ENCODE peak calls at places on chromosomes 12 and 14, in four cellular contexts. L is aorta, I is fibroblast of lung, M is uterus. Y is an unnamed sample. For H3K4me1, the result is how much of the 10 kb centered on the place peaks cover.

GRCh38 chr12:98419795-98420402 is 95.5 kb upstream of the TMPO start:
- DNase-seq in L (no peak), I (no peak), M (no peak), Y (no peak)

GRCh38 chr12:22670762-22671161 is 45.8 kb downstream of the ETNK1 start:
- DNase-seq in I (peak), L (no peak), M (no peak), Y (no peak)

GRCh38 chr14:100761481-100761880 is 34.8 kb downstream of the DLK1 start:
- DNase-seq in L (no peak), I (peak), M (no peak), Y (no peak)

GRCh38 chr14:106844608-106845285 is 1318.4 kb downstream of the TMEM121 start:
- DNase-seq in I (no peak), M (peak), L (peak), Y (peak)

GRCh38 chr14:53549956-53550355 is 396.8 kb upstream of the DDHD1 start:
- DNase-seq in I (no peak), L (no peak), M (no peak), Y (no peak)

GRCh38 chr12:5480218-5480952 is 48.5 kb downstream of the NTF3 start:
- DNase-seq in I (peak), L (no peak), M (no peak), Y (no peak)

GRCh38 chr12:100733817-100734593 is 60.6 kb upstream of the ANO4 start:
- DNase-seq in L (no peak), I (peak), M (no peak), Y (no peak)

GRCh38 chr12:28550757-28551381 is 360.6 kb downstream of the CCDC91 start:
- DNase-seq in I (peak), L (no peak), M (no peak), Y (no peak)

GRCh38 chr14:74911704-74912103 is 11.4 kb downstream of the RPS6KL1 start:
- DNase-seq in I (no peak), L (no peak), M (no peak), Y (no peak)

GRCh38 chr14:96187216-96188050 is 17.2 kb upstream of the BDKRB2 start:
- DNase-seq in L (no peak), I (peak), M (no peak), Y (no peak)

GRCh38 chr12:69097619-69098368 is 141.6 kb upstream of the CPSF6 start:
- DNase-seq in I (no peak), M (no peak), L (no peak), Y (no peak)

GRCh38 chr12:52992699-52993557 is 13.3 kb upstream of the EIF4B start:
- DNase-seq in L (no peak), I (no peak), M (no peak), Y (no peak)

GRCh38 chr12:94140556-94140955 is 7.8 kb upstream of the PLXNC1 start:
- DNase-seq in I (no peak), M (no peak), L (no peak), Y (no peak)

GRCh38 chr14:33052899-33053400 is 114.3 kb downstream of the NPAS3 start:
- DNase-seq in L (no peak), I (no peak), M (no peak), Y (no peak)

GRCh38 chr12:12024958-12025682 is 45.6 kb upstream of the BCL2L14 start:
- DNase-seq in I (no peak), M (no peak), L (no peak), Y (no peak)

GRCh38 chr12:60123443-60124000 is 527.7 kb downstream of the SLC16A7 start:
- DNase-seq in L (no peak), I (peak), M (no peak), Y (no peak)

GRCh38 chr14:58871972-58872530 is 234.3 kb downstream of the DACT1 start:
- DNase-seq in M (no peak), I (peak), L (no peak), Y (no peak)

GRCh38 chr12:14048949-14049545 is 67.6 kb upstream of the GRIN2B start:
- DNase-seq in M (no peak), I (no peak), L (no peak), Y (no peak)

GRCh38 chr14:75223664-75224154 is 47.3 kb upstream of the TMED10 start:
- DNase-seq in I (no peak), M (no peak), L (peak), Y (no peak)

GRCh38 chr12:89085421-89085820 is 266.9 kb downstream of the DUSP6 start:
- DNase-seq in M (no peak), I (no peak), L (no peak), Y (no peak)

GRCh38 chr12:89082354-89082753 is 269.9 kb downstream of the DUSP6 start:
- DNase-seq in L (no peak), M (no peak), I (no peak), Y (no peak)

GRCh38 chr12:89087149-89087834 is 265.0 kb downstream of the DUSP6 start:
- DNase-seq in L (no peak), M (no peak), I (no peak), Y (no peak)

GRCh38 chr12:89083491-89083890 is 268.8 kb downstream of the DUSP6 start:
- DNase-seq in M (no peak), I (no peak), L (no peak), Y (no peak)

GRCh38 chr12:89084751-89085150 is 267.6 kb downstream of the DUSP6 start:
- DNase-seq in M (no peak), L (no peak), I (peak), Y (no peak)
- H3K4me1 ChIP-seq in M (under half), L (under half), I (under half), Y (under half)

DNA sequence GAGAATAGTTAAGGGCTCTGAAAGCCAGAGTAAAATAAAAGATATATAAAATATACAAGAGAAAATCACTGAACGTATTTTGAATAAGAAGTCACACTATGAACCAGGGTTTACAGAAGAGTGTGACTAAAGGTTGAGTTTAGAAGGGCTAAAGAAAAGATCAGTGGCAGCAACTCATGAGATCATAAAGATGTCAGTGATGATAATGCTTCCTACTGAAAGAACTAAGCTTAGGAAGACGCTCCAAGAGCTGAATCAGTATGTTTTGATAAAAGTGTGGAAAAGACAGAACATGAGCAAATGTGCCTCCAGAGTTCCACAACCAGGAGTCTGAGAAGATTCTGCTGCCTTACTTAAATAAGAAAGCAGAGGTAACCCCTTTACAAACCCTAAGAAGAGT is 74.6 kb downstream of the KITLG start:
- DNase-seq in L (no peak), I (no peak), M (no peak), Y (no peak)
- H3K4me1 ChIP-seq in L (under half), I (under half), M (under half), Y (under half)

DNA sequence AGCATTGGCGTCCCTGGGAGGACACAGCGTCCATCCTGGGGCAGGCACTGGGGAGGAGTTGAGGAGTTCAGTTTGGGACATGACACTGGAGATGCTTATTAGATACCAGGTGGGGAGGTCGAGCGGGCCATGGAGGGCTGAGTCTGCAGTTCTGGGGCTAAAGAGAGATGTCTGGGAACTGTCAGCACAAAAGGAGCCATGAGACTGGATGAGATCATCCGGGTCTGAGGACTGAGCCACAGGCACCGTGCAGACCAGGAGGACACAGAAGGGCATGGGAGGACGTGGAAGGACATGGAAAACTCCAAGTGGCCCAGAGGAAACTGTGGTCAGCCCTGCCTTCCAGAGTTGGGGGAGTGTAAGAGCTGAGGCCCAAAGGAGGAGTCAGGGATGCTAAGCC is 92.6 kb downstream of the LGMN start:
- DNase-seq in M (no peak), I (no peak), L (peak), Y (no peak)
- H3K4me1 ChIP-seq in M (under half), I (under half), L (under half), Y (under half)

GRCh38 chr14:81523016-81523415 is 10.6 kb downstream of the SEL1L start:
- DNase-seq in M (no peak), I (no peak), L (no peak), Y (no peak)

GRCh38 chr14:81521356-81521755 is 12.3 kb downstream of the SEL1L start:
- DNase-seq in L (no peak), I (no peak), M (no peak), Y (no peak)

GRCh38 chr14:81516941-81517797 is 16.5 kb downstream of the SEL1L start:
- DNase-seq in M (peak), L (no peak), I (peak), Y (no peak)

GRCh38 chr14:81519200-81519998 is 14.3 kb downstream of the SEL1L start:
- DNase-seq in I (no peak), M (no peak), L (no peak), Y (no peak)

DNA sequence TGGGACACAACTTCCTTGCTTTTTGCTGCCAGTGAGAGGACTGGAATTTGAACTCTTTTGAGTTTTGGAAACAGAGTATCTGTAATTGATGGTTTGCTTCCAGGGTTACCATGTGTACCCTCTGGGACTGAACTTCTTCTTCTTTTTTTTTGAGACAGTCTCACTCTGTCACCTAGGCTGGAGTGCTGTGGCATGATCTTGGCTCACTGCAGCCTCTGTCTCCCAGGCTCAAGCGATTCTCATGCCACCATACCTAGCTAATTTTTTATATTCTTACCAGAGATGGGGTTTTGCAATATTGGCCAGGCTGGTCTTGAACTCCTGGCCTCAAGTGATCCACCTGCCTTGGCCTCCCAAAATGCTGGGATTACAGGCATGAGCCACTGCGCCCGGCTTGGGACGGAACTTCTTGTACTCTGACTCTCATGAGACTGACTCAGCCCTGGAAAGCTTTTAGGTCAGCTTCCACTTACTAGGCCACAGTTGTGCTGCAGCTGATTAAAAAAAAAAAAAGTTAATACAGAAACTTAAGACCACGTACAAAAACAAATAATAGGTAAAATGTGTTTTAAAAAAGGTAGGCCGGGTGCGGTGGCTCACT is 15.8 kb downstream of the SEL1L start:
- DNase-seq in M (peak), L (peak), I (peak), Y (no peak)
- H3K4me1 ChIP-seq in M (under half), L (under half), I (under half), Y (under half)

DNA sequence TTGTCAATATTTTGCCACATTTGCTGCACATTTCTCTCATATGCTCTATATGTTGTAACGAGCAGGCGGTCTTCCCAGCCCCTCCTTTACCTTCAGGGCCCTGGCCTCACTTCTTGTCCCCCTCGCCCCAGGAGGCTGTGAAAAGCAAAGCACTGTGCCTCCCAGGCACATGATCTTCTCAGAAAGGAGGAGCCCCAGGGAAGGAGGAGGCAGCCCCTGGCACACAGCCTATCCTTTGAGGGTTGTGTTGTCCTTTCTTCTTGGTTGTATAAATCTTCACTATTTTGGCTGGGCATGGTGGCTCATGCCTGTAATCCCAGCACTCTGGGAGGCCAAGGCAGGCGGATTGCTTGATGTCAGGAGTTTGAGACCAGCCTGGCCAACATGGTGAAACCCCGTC is 77.0 kb downstream of the PPP2R5C start:
- DNase-seq in M (no peak), I (no peak), L (no peak), Y (no peak)
- H3K4me1 ChIP-seq in M (under half), I (under half), L (under half), Y (under half)

GRCh38 chr12:89376202-89376529 is 23.9 kb upstream of the DUSP6 start:
- DNase-seq in L (no peak), I (no peak), M (no peak), Y (no peak)
- H3K4me1 ChIP-seq in L (under half), I (under half), M (under half), Y (under half)

GRCh38 chr12:48973992-48974673 is 2.6 kb upstream of the WNT10B start:
- DNase-seq in M (no peak), I (peak), L (peak), Y (no peak)

GRCh38 chr12:48972213-48973021 is 882 bp upstream of the WNT10B start:
- DNase-seq in L (no peak), I (peak), M (no peak), Y (no peak)

GRCh38 chr12:48970702-48971334 is 717 bp downstream of the WNT10B start:
- DNase-seq in L (no peak), M (no peak), I (no peak), Y (no peak)

GRCh38 chr12:48973084-48973483 is 1.5 kb upstream of the WNT10B start:
- DNase-seq in I (peak), M (no peak), L (no peak), Y (no peak)

DNA sequence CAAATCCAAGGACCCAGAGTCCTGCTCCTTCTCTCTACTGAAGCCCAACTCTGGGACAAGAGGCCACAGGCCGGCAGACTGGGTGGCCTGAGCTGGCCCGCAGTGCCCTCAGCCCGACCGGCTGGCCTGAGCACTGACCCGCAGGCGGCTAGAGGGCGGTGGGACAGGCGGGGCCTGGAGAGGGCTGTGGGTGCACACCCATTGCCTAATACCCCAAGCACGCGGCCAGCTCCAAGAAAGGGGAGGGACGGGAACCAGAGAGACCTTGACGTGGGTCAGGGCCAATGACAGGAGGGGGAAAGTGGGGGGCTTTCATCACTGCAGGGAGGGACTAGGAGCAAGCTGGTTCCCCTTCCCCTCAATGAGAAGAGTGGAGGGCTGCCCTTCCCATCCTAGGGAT is 2.0 kb upstream of the WNT10B start:
- DNase-seq in L (peak), M (no peak), I (peak), Y (no peak)
- H3K4me1 ChIP-seq in L (under half), M (under half), I (under half), Y (under half)

GRCh38 chr12:108594-108993 is 42.0 kb downstream of the IQSEC3 start:
- DNase-seq in L (peak), M (no peak), I (no peak), Y (no peak)

GRCh38 chr12:104573-105081 is 38.1 kb downstream of the IQSEC3 start:
- DNase-seq in M (no peak), L (no peak), I (no peak), Y (no peak)

GRCh38 chr12:105696-106095 is 39.1 kb downstream of the IQSEC3 start:
- DNase-seq in L (no peak), I (no peak), M (no peak), Y (no peak)

GRCh38 chr12:103169-103981 is 36.8 kb downstream of the IQSEC3 start:
- DNase-seq in I (no peak), M (no peak), L (no peak), Y (no peak)

DNA sequence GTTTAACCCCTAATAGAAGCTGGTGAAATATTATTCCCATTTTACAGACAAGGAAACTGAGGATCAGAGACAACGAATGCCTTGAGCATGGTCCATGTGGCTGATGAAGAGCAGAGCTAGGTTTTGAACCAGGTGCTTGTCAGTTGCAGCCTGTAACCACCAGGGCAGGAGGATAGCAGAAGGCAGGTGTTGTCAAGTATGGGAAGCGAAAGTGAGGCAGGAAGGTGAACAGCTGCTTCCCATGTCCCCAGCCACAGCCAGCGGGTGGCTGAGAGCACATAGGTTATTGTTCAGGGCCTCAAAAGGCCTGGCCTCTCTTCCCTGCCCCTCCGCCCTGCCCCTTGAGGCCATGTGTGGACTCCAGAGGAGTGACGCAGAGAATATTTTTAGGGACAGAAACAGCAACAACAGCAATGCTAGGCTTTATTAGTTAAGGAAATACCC is 39.6 kb downstream of the IQSEC3 start:
- DNase-seq in I (no peak), L (peak), M (no peak), Y (no peak)
- H3K4me1 ChIP-seq in I (under half), L (under half), M (under half), Y (under half)

Y was measured in effector memory CD4-positive, alpha-beta T cell.